ENCODE peak calls at places on chromosomes 6 and 20, in seven cellular contexts. One of them, this sample, is unnamed. For H3K27me3, the result is how much of the 10 kb centered on the place peaks cover.

GRCh38 chr6:90715093-90715655 is 128.3 kb upstream of the MAP3K7 start:
- DNase-seq in upper lobe of right lung: no peak
- DNase-seq in SJSA1: no peak
- DNase-seq in mesendoderm: no peak
- DNase-seq in heart right ventricle: no peak
- DNase-seq in GM23248: no peak
- DNase-seq in cardiac muscle cell: no peak
- DNase-seq in this sample: no peak

GRCh38 chr20:31566658-31567379 is 38.3 kb upstream of the ID1 start:
- DNase-seq in upper lobe of right lung: no peak
- DNase-seq in mesendoderm: no peak
- DNase-seq in GM23248: no peak
- DNase-seq in cardiac muscle cell: no peak
- DNase-seq in heart right ventricle: no peak
- DNase-seq in SJSA1: no peak
- DNase-seq in this sample: no peak

GRCh38 chr20:62303327-62304226 is 780 bp downstream of the ADRM1 start:
- DNase-seq in cardiac muscle cell: peak
- DNase-seq in GM23248: peak
- DNase-seq in SJSA1: peak
- DNase-seq in heart right ventricle: no peak
- DNase-seq in upper lobe of right lung: peak
- DNase-seq in mesendoderm: peak
- DNase-seq in this sample: peak

GRCh38 chr6:43096451-43097097 is 20.5 kb downstream of the PTK7 start:
- DNase-seq in mesendoderm: peak
- DNase-seq in cardiac muscle cell: no peak
- DNase-seq in GM23248: peak
- DNase-seq in upper lobe of right lung: peak
- DNase-seq in heart right ventricle: no peak
- DNase-seq in SJSA1: no peak
- DNase-seq in this sample: no peak

GRCh38 chr20:38894091-38894847 is 31.9 kb upstream of the FAM83D start:
- DNase-seq in heart right ventricle: no peak
- DNase-seq in upper lobe of right lung: no peak
- DNase-seq in cardiac muscle cell: no peak
- DNase-seq in GM23248: peak
- DNase-seq in SJSA1: no peak
- DNase-seq in mesendoderm: no peak
- DNase-seq in this sample: no peak

GRCh38 chr6:125363010-125363359 is 61.2 kb upstream of the HDDC2 start:
- DNase-seq in GM23248: peak
- DNase-seq in heart right ventricle: no peak
- DNase-seq in mesendoderm: peak
- DNase-seq in cardiac muscle cell: no peak
- DNase-seq in SJSA1: no peak
- DNase-seq in upper lobe of right lung: no peak
- DNase-seq in this sample: no peak

GRCh38 chr6:97067045-97067444 is 142.5 kb downstream of the KLHL32 start:
- DNase-seq in SJSA1: no peak
- DNase-seq in heart right ventricle: no peak
- DNase-seq in cardiac muscle cell: no peak
- DNase-seq in upper lobe of right lung: no peak
- DNase-seq in GM23248: no peak
- DNase-seq in mesendoderm: no peak
- DNase-seq in this sample: no peak

GRCh38 chr20:57714409-57715267 is 4.8 kb upstream of the PMEPA1 start:
- DNase-seq in heart right ventricle: no peak
- DNase-seq in GM23248: peak
- DNase-seq in upper lobe of right lung: no peak
- DNase-seq in SJSA1: peak
- DNase-seq in mesendoderm: no peak
- DNase-seq in cardiac muscle cell: no peak
- DNase-seq in this sample: no peak

GRCh38 chr6:81876977-81877376 is 124.5 kb upstream of the TENT5A start:
- DNase-seq in GM23248: peak
- DNase-seq in upper lobe of right lung: no peak
- DNase-seq in cardiac muscle cell: no peak
- DNase-seq in mesendoderm: no peak
- DNase-seq in SJSA1: no peak
- DNase-seq in heart right ventricle: no peak
- DNase-seq in this sample: no peak

GRCh38 chr20:31822421-31823330 is 3.5 kb downstream of the MYLK2 start:
- DNase-seq in heart right ventricle: peak
- DNase-seq in upper lobe of right lung: peak
- DNase-seq in mesendoderm: peak
- DNase-seq in cardiac muscle cell: peak
- DNase-seq in SJSA1: peak
- DNase-seq in GM23248: peak
- DNase-seq in this sample: peak

GRCh38 chr6:5660772-5661171 is 346.0 kb downstream of the NRN1 start:
- DNase-seq in cardiac muscle cell: no peak
- DNase-seq in GM23248: no peak
- DNase-seq in mesendoderm: peak
- DNase-seq in SJSA1: no peak
- DNase-seq in heart right ventricle: no peak
- DNase-seq in upper lobe of right lung: no peak
- DNase-seq in this sample: no peak

GRCh38 chr20:967796-968742 is 34.0 kb downstream of the RSPO4 start:
- DNase-seq in mesendoderm: peak
- DNase-seq in upper lobe of right lung: no peak
- DNase-seq in SJSA1: peak
- DNase-seq in heart right ventricle: no peak
- DNase-seq in GM23248: peak
- DNase-seq in cardiac muscle cell: no peak
- DNase-seq in this sample: peak

GRCh38 chr6:93972791-93973190 is 553.4 kb upstream of the EPHA7 start:
- DNase-seq in cardiac muscle cell: no peak
- DNase-seq in GM23248: no peak
- DNase-seq in upper lobe of right lung: no peak
- DNase-seq in SJSA1: no peak
- DNase-seq in mesendoderm: no peak
- DNase-seq in heart right ventricle: no peak
- DNase-seq in this sample: peak

GRCh38 chr20:62741701-62742491 is 33.3 kb downstream of the NTSR1 start:
- DNase-seq in cardiac muscle cell: no peak
- DNase-seq in SJSA1: no peak
- DNase-seq in GM23248: no peak
- DNase-seq in upper lobe of right lung: peak
- DNase-seq in heart right ventricle: peak
- DNase-seq in mesendoderm: no peak
- DNase-seq in this sample: no peak

GRCh38 chr6:133170602-133171001 is 70.6 kb upstream of the EYA4 start:
- DNase-seq in heart right ventricle: no peak
- DNase-seq in mesendoderm: peak
- DNase-seq in GM23248: peak
- DNase-seq in upper lobe of right lung: no peak
- DNase-seq in cardiac muscle cell: no peak
- DNase-seq in SJSA1: no peak
- DNase-seq in this sample: no peak

GRCh38 chr20:59603727-59604608 is at the start of gene PHACTR3:
- DNase-seq in SJSA1: no peak
- DNase-seq in GM23248: no peak
- DNase-seq in cardiac muscle cell: no peak
- DNase-seq in mesendoderm: peak
- DNase-seq in upper lobe of right lung: no peak
- DNase-seq in heart right ventricle: no peak
- DNase-seq in this sample: no peak

GRCh38 chr6:155461636-155462035 is 6.0 kb upstream of the NOX3 start:
- DNase-seq in heart right ventricle: no peak
- DNase-seq in upper lobe of right lung: no peak
- DNase-seq in cardiac muscle cell: no peak
- DNase-seq in mesendoderm: no peak
- DNase-seq in SJSA1: peak
- DNase-seq in GM23248: peak
- DNase-seq in this sample: no peak

GRCh38 chr6:24720131-24720603 is 1.2 kb upstream of the C6orf62 start:
- DNase-seq in GM23248: peak
- DNase-seq in SJSA1: no peak
- DNase-seq in mesendoderm: peak
- DNase-seq in cardiac muscle cell: peak
- DNase-seq in upper lobe of right lung: peak
- DNase-seq in heart right ventricle: peak
- DNase-seq in this sample: peak

GRCh38 chr6:82183642-82184282 is 63.8 kb downstream of the IBTK start:
- DNase-seq in mesendoderm: no peak
- DNase-seq in GM23248: peak
- DNase-seq in heart right ventricle: no peak
- DNase-seq in cardiac muscle cell: no peak
- DNase-seq in SJSA1: no peak
- DNase-seq in upper lobe of right lung: no peak
- DNase-seq in this sample: no peak

GRCh38 chr6:88134575-88134974 is 31.6 kb downstream of the CNR1 start:
- DNase-seq in heart right ventricle: no peak
- DNase-seq in SJSA1: no peak
- DNase-seq in GM23248: no peak
- DNase-seq in upper lobe of right lung: no peak
- DNase-seq in mesendoderm: no peak
- DNase-seq in cardiac muscle cell: no peak
- DNase-seq in this sample: no peak

GRCh38 chr6:34671801-34672656 is 24.5 kb downstream of the ILRUN start:
- DNase-seq in cardiac muscle cell: no peak
- DNase-seq in GM23248: peak
- DNase-seq in heart right ventricle: no peak
- DNase-seq in upper lobe of right lung: no peak
- DNase-seq in mesendoderm: no peak
- DNase-seq in SJSA1: no peak
- DNase-seq in this sample: no peak

DNA sequence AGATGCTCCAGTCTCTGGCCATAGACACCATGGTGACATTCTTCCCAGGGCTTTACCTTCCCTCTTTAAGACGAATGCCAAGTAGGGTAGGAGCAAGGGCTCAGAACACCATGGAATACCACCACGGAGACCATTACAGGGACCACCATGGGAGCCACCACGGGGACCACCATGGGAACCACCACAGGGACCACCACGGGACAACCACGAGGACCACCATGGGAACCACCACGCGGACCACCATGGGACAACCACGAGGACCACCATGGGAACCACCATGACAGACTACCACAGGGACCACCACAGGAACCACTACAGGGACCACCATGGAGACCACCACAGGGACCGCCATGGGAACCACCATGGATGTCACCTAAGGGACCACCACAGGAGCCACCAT is 66.9 kb upstream of the MPC1 start:
- DNase-seq in heart right ventricle: no peak
- DNase-seq in mesendoderm: no peak
- DNase-seq in cardiac muscle cell: no peak
- DNase-seq in upper lobe of right lung: no peak
- DNase-seq in SJSA1: no peak
- DNase-seq in GM23248: no peak
- DNase-seq in this sample: no peak
- H3K27me3 ChIP-seq in heart right ventricle: under half
- H3K27me3 ChIP-seq in mesendoderm: under half
- H3K27me3 ChIP-seq in cardiac muscle cell: under half
- H3K27me3 ChIP-seq in upper lobe of right lung: under half
- H3K27me3 ChIP-seq in SJSA1: under half
- H3K27me3 ChIP-seq in GM23248: under half
- H3K27me3 ChIP-seq in this sample: under half

GRCh38 chr20:23126281-23127061 is 40.3 kb upstream of the CD93 start:
- DNase-seq in cardiac muscle cell: no peak
- DNase-seq in GM23248: no peak
- DNase-seq in heart right ventricle: no peak
- DNase-seq in mesendoderm: no peak
- DNase-seq in SJSA1: no peak
- DNase-seq in upper lobe of right lung: peak
- DNase-seq in this sample: no peak
- H3K4me3 ChIP-seq in cardiac muscle cell: no peak
- H3K4me3 ChIP-seq in GM23248: no peak
- H3K4me3 ChIP-seq in heart right ventricle: no peak
- H3K4me3 ChIP-seq in mesendoderm: no peak
- H3K4me3 ChIP-seq in SJSA1: no peak
- H3K4me3 ChIP-seq in upper lobe of right lung: no peak
- H3K4me3 ChIP-seq in this sample: no peak

GRCh38 chr6:166420351-166420750 is 37.6 kb upstream of the MPC1 start:
- DNase-seq in mesendoderm: no peak
- DNase-seq in GM23248: peak
- DNase-seq in upper lobe of right lung: no peak
- DNase-seq in heart right ventricle: no peak
- DNase-seq in SJSA1: no peak
- DNase-seq in cardiac muscle cell: peak
- DNase-seq in this sample: no peak

GRCh38 chr6:166422201-166422940 is 39.6 kb upstream of the MPC1 start:
- DNase-seq in GM23248: no peak
- DNase-seq in mesendoderm: no peak
- DNase-seq in upper lobe of right lung: peak
- DNase-seq in heart right ventricle: no peak
- DNase-seq in SJSA1: no peak
- DNase-seq in cardiac muscle cell: no peak
- DNase-seq in this sample: no peak

GRCh38 chr6:166423781-166424180 is 41.0 kb upstream of the MPC1 start:
- DNase-seq in cardiac muscle cell: no peak
- DNase-seq in heart right ventricle: no peak
- DNase-seq in GM23248: no peak
- DNase-seq in upper lobe of right lung: peak
- DNase-seq in mesendoderm: no peak
- DNase-seq in SJSA1: no peak
- DNase-seq in this sample: no peak

GRCh38 chr6:166423051-166423745 is 40.5 kb upstream of the MPC1 start:
- DNase-seq in GM23248: no peak
- DNase-seq in cardiac muscle cell: no peak
- DNase-seq in heart right ventricle: no peak
- DNase-seq in upper lobe of right lung: peak
- DNase-seq in SJSA1: no peak
- DNase-seq in mesendoderm: no peak
- DNase-seq in this sample: no peak

GRCh38 chr6:166424431-166424830 is 41.7 kb upstream of the MPC1 start:
- DNase-seq in upper lobe of right lung: peak
- DNase-seq in cardiac muscle cell: no peak
- DNase-seq in SJSA1: no peak
- DNase-seq in mesendoderm: no peak
- DNase-seq in heart right ventricle: no peak
- DNase-seq in GM23248: no peak
- DNase-seq in this sample: peak
- H3K27me3 ChIP-seq in upper lobe of right lung: under half
- H3K27me3 ChIP-seq in cardiac muscle cell: under half
- H3K27me3 ChIP-seq in SJSA1: under half
- H3K27me3 ChIP-seq in mesendoderm: under half
- H3K27me3 ChIP-seq in heart right ventricle: under half
- H3K27me3 ChIP-seq in GM23248: under half
- H3K27me3 ChIP-seq in this sample: under half

GRCh38 chr6:116562614-116563013 is 8.7 kb upstream of the RWDD1 start:
- DNase-seq in heart right ventricle: no peak
- DNase-seq in upper lobe of right lung: no peak
- DNase-seq in GM23248: no peak
- DNase-seq in cardiac muscle cell: peak
- DNase-seq in SJSA1: no peak
- DNase-seq in mesendoderm: peak
- DNase-seq in this sample: no peak

GRCh38 chr6:116560130-116560529 is 6.6 kb downstream of the CALHM4 start:
- DNase-seq in mesendoderm: no peak
- DNase-seq in GM23248: no peak
- DNase-seq in cardiac muscle cell: no peak
- DNase-seq in heart right ventricle: no peak
- DNase-seq in upper lobe of right lung: no peak
- DNase-seq in SJSA1: no peak
- DNase-seq in this sample: no peak

GRCh38 chr6:116562019-116562403 is 8.5 kb downstream of the CALHM4 start:
- DNase-seq in cardiac muscle cell: no peak
- DNase-seq in upper lobe of right lung: no peak
- DNase-seq in SJSA1: no peak
- DNase-seq in heart right ventricle: no peak
- DNase-seq in mesendoderm: no peak
- DNase-seq in GM23248: no peak
- DNase-seq in this sample: no peak

GRCh38 chr6:116563830-116564229 is 7.5 kb upstream of the RWDD1 start:
- DNase-seq in SJSA1: no peak
- DNase-seq in heart right ventricle: no peak
- DNase-seq in GM23248: no peak
- DNase-seq in upper lobe of right lung: no peak
- DNase-seq in mesendoderm: no peak
- DNase-seq in cardiac muscle cell: no peak
- DNase-seq in this sample: no peak

GRCh38 chr6:116561377-116562018 is 7.9 kb downstream of the CALHM4 start:
- DNase-seq in mesendoderm: peak
- DNase-seq in cardiac muscle cell: peak
- DNase-seq in SJSA1: peak
- DNase-seq in heart right ventricle: peak
- DNase-seq in upper lobe of right lung: peak
- DNase-seq in GM23248: peak
- DNase-seq in this sample: peak
- H3K4me3 ChIP-seq in mesendoderm: no peak
- H3K4me3 ChIP-seq in cardiac muscle cell: no peak
- H3K4me3 ChIP-seq in SJSA1: no peak
- H3K4me3 ChIP-seq in heart right ventricle: no peak
- H3K4me3 ChIP-seq in upper lobe of right lung: no peak
- H3K4me3 ChIP-seq in GM23248: peak
- H3K4me3 ChIP-seq in this sample: no peak